ENCODE peak calls at places on chromosomes 13 and 19, in four cellular contexts. N is HS-5; U is activated CD8-positive, alpha-beta memory T cell treated with anti-CD3 and anti-CD28 coated beads, Interleukin-2, amount 50 U/mL, for 4 hours; C is NCI-H510A. M is an unnamed sample.

GRCh38 chr13:44755872-44756271 is 179.7 kb upstream of the TSC22D1 start:
- DNase-seq in N (no peak), U (no peak), C (no peak), M (no peak)

GRCh38 chr13:43326100-43326499 is 302.7 kb downstream of the DNAJC15 start:
- DNase-seq in N (no peak), U (no peak), C (no peak), M (no peak)

GRCh38 chr13:33080962-33081655 is 64.9 kb downstream of the KL start:
- DNase-seq in N (no peak), U (no peak), C (no peak), M (no peak)

GRCh38 chr13:36814465-36814864 is 4.6 kb upstream of the RFXAP start:
- DNase-seq in N (no peak), U (no peak), C (no peak), M (no peak)

GRCh38 chr13:111897178-111897845 is 169.6 kb upstream of the SOX1 start:
- DNase-seq in N (no peak), U (no peak), C (no peak), M (peak)

GRCh38 chr19:3366761-3367571 is 583 bp downstream of the NFIC start:
- DNase-seq in N (no peak), U (no peak), C (no peak), M (no peak)

GRCh38 chr19:1074512-1075283 is 7.7 kb downstream of the ARHGAP45 start:
- DNase-seq in N (no peak), U (peak), C (peak), M (peak)

GRCh38 chr13:113157206-113157928 is 1.1 kb upstream of the PROZ start:
- DNase-seq in N (no peak), U (no peak), C (no peak), M (no peak)

GRCh38 chr19:46977548-46977947 is 42.1 kb upstream of the NPAS1 start:
- DNase-seq in N (no peak), U (no peak), C (no peak), M (no peak)

GRCh38 chr19:41415154-41415571 is 12.0 kb downstream of the B3GNT8 start:
- DNase-seq in N (no peak), U (no peak), C (peak), M (no peak)

GRCh38 chr13:93036380-93036779 is 190.2 kb upstream of the GPC6 start:
- DNase-seq in N (no peak), U (no peak), C (no peak), M (no peak)

GRCh38 chr13:49457221-49457620 is 13.1 kb downstream of the SETDB2 start:
- DNase-seq in N (no peak), U (no peak), C (no peak), M (no peak)

GRCh38 chr19:10505583-10506229 is 2.5 kb upstream of the KEAP1 start:
- DNase-seq in N (no peak), U (peak), C (no peak), M (peak)

GRCh38 chr19:29952646-29953045 is 10.6 kb downstream of the URI1 start:
- DNase-seq in N (no peak), U (no peak), C (no peak), M (no peak)

GRCh38 chr19:16325161-16325527 is 518 bp downstream of the KLF2 start:
- DNase-seq in N (no peak), U (peak), C (peak), M (peak)

GRCh38 chr19:49921871-49922755 is 6.9 kb upstream of the ATF5 start:
- DNase-seq in N (peak), U (no peak), C (no peak), M (no peak)

GRCh38 chr13:52405767-52406494 is at the start of gene THSD1:
- DNase-seq in N (no peak), U (peak), C (peak), M (peak)

GRCh38 chr13:29598321-29598720 is 2.8 kb upstream of the SLC7A1 start:
- DNase-seq in N (no peak), U (no peak), C (no peak), M (no peak)

GRCh38 chr13:75544681-75545333 is 4.8 kb upstream of the UCHL3 start:
- DNase-seq in N (peak), U (no peak), C (no peak), M (no peak)

M was measured in Peyer's patch.